ENCODE peak calls at places on chromosomes 4 and X, in nine cellular contexts. Z is left ventricle myocardium superior; Q is pulmonary artery endothelial cell; U is kidney tubule cell; Y is AG08396; K is stimulated activated CD8-positive, alpha-beta memory T cell treated with anti-CD3 and anti-CD28 coated beads, Interleukin-15, amount 100 ng/mL, for 4 hours; X is memory B cell; M is body of pancreas; H is NCI-H1694. J is an unnamed sample.

GRCh38 chr4:17468638-17469221 is 43.2 kb downstream of the QDPR start:
- DNase-seq in X (no peak), H (peak; percentile 18), K (no peak), M (no peak), Q (no peak), Z (no peak), Y (peak; percentile 35), U (peak; percentile 35), J (peak; percentile 12)

GRCh38 chr4:32985256-32985655 is 2265.1 kb downstream of the PCDH7 start:
- DNase-seq in Y (no peak), K (no peak), Q (no peak), H (no peak), M (no peak), U (peak; percentile 33), Z (no peak), X (no peak), J (no peak)

GRCh38 chr4:79413032-79413431 is 5.0 kb upstream of the GK2 start:
- DNase-seq in Y (no peak), M (no peak), X (no peak), U (no peak), Z (no peak), H (no peak), K (no peak), Q (no peak), J (no peak)

GRCh38 chr4:123014038-123014437 is 91.6 kb upstream of the NUDT6 start:
- DNase-seq in Y (no peak), H (no peak), Z (no peak), K (no peak), M (no peak), U (no peak), X (no peak), Q (no peak), J (no peak)

GRCh38 chr4:7803992-7804758 is 135.5 kb downstream of the AFAP1 start:
- DNase-seq in M (peak; percentile 81), Y (peak; percentile 80), X (peak; percentile 62), Z (peak; percentile 91), K (peak; percentile 45), H (peak; percentile 29), U (peak; percentile 77), Q (no peak), J (peak; percentile 45)

GRCh38 chr4:188175288-188175687 is 36.0 kb downstream of the TRIML1 start:
- DNase-seq in Q (no peak), K (no peak), X (no peak), Z (no peak), Y (no peak), U (peak; percentile 9), M (no peak), H (no peak), J (no peak)

GRCh38 chrX:48794340-48794920 is 7.4 kb upstream of the HDAC6 start:
- DNase-seq in X (no peak), U (no peak), H (no peak), Z (no peak), Y (no peak), K (no peak), M (no peak), Q (no peak), J (no peak)

GRCh38 chr4:174520655-174521054 is 1.6 kb downstream of the HPGD start:
- DNase-seq in M (no peak), X (no peak), K (no peak), Q (no peak), U (no peak), Z (no peak), Y (no peak), H (no peak), J (no peak)

GRCh38 chr4:7194251-7195137 is 2.2 kb downstream of the SORCS2 start:
- DNase-seq in M (no peak), Q (no peak), Y (peak; percentile 62), H (peak; percentile 39), Z (peak; percentile 67), U (peak; percentile 55), X (no peak), K (no peak), J (no peak)

GRCh38 chrX:140815868-140816267 is 106.3 kb downstream of the LINC00632 start:
- DNase-seq in U (peak; percentile 4), K (no peak), M (no peak), X (no peak), Y (peak; percentile 10), Z (no peak), Q (no peak), H (no peak), J (no peak)